ENCODE peak calls at places on chromosome 9, in four cellular contexts. R is SIG-M5, V is mammary epithelial cell, E is GM23248. W is an unnamed sample.

GRCh38 chr9:75086443-75087278 is 1.3 kb downstream of the NMRK1 start:
- DNase-seq in E (peak; percentile 5), R (no peak), V (no peak), W (no peak)

GRCh38 chr9:19517202-19517942 is 108.6 kb downstream of the ACER2 start:
- DNase-seq in E (no peak), R (no peak), V (peak; percentile 12), W (peak; percentile 25)

GRCh38 chr9:121917375-121918335 is 175.5 kb downstream of the TTLL11 start:
- DNase-seq in E (no peak), V (no peak), R (no peak), W (no peak)

GRCh38 chr9:108953983-108954574 is 19.9 kb downstream of the ABITRAM start:
- DNase-seq in V (peak; percentile 16), R (no peak), E (peak; percentile 68), W (no peak)

GRCh38 chr9:71303351-71303750 is 181.9 kb upstream of the TRPM3 start:
- DNase-seq in E (peak; percentile 55), V (no peak), R (no peak), W (no peak)

GRCh38 chr9:117343416-117343815 is 71.4 kb downstream of the ASTN2 start:
- DNase-seq in R (no peak), E (peak; percentile 9), V (peak; percentile 12), W (no peak)

GRCh38 chr9:127741831-127742434 is 6.8 kb upstream of the TOR2A start:
- DNase-seq in V (no peak), E (peak; percentile 54), R (no peak), W (peak; percentile 96)

GRCh38 chr9:133477992-133478850 is 678 bp downstream of the SLC2A6 start:
- DNase-seq in V (peak; percentile 57), R (no peak), E (peak; percentile 59), W (no peak)

GRCh38 chr9:109286571-109286977 is 34.3 kb downstream of the EPB41L4B start:
- DNase-seq in E (peak; percentile 89), V (peak; percentile 37), R (no peak), W (no peak)

GRCh38 chr9:14910178-14910805 is at the start of gene FREM1:
- DNase-seq in R (no peak), V (no peak), E (peak; percentile 45), W (no peak)

GRCh38 chr9:115461284-115461683 is 343.3 kb upstream of the TNC start:
- DNase-seq in E (no peak), R (no peak), V (no peak), W (no peak)

GRCh38 chr9:87684627-87685204 is 41.2 kb upstream of the CTSL start:
- DNase-seq in V (peak; percentile 46), E (peak; percentile 51), R (no peak), W (no peak)

GRCh38 chr9:14769235-14769580 is 46.7 kb upstream of the CER1 start:
- DNase-seq in R (no peak), E (peak; percentile 34), V (peak; percentile 25), W (no peak)

GRCh38 chr9:21856301-21857094 is 54.1 kb downstream of the MTAP start:
- DNase-seq in V (no peak), E (peak; percentile 81), R (no peak), W (no peak)

W was measured in H1.